ENCODE peak calls at places on chromosome 16, in six cellular contexts. F, C, Q, A, I and X are unnamed samples.

GRCh38 chr16:23482778-23483177 is 27.5 kb downstream of the GGA2 start:
- DNase-seq in F (no peak), C (no peak), Q (no peak), A (no peak), I (no peak), X (no peak)

GRCh38 chr16:71671165-71671564 is 45.2 kb downstream of the MARVELD3 start:
- DNase-seq in F (no peak), C (no peak), Q (no peak), A (no peak), I (no peak), X (no peak)

GRCh38 chr16:67406628-67407027 is 9.6 kb downstream of the ZDHHC1 start:
- DNase-seq in F (peak; percentile 95), C (no peak), Q (peak; percentile 75), A (peak; percentile 75), I (no peak), X (no peak)

GRCh38 chr16:11224894-11225676 is 30.9 kb downstream of the SOCS1 start:
- DNase-seq in F (no peak), C (no peak), Q (peak; percentile 32), A (no peak), I (peak; percentile 79), X (no peak)

GRCh38 chr16:47750371-47750770 is 289.2 kb downstream of the PHKB start:
- DNase-seq in F (no peak), C (no peak), Q (no peak), A (no peak), I (no peak), X (no peak)

GRCh38 chr16:1890024-1890700 is 18.2 kb upstream of the MEIOB start:
- DNase-seq in F (no peak), C (no peak), Q (no peak), A (no peak), I (no peak), X (no peak)

GRCh38 chr16:88430524-88431446 is 22.3 kb upstream of the ZFPM1 start:
- DNase-seq in F (peak; percentile 47), C (no peak), Q (no peak), A (peak; percentile 28), I (no peak), X (peak; percentile 41)

GRCh38 chr16:23323224-23324030 is 21.3 kb downstream of the SCNN1B start:
- DNase-seq in F (no peak), C (no peak), Q (peak; percentile 32), A (no peak), I (peak; percentile 70), X (no peak)

GRCh38 chr16:81697886-81698635 is 81.0 kb upstream of the PLCG2 start:
- DNase-seq in F (no peak), C (no peak), Q (no peak), A (peak; percentile 97), I (no peak), X (no peak)

GRCh38 chr16:81700071-81700779 is 78.9 kb upstream of the PLCG2 start:
- DNase-seq in F (no peak), C (no peak), Q (no peak), A (no peak), I (no peak), X (no peak)

GRCh38 chr16:81701296-81701970 is 77.7 kb upstream of the PLCG2 start:
- DNase-seq in F (no peak), C (no peak), Q (no peak), A (no peak), I (no peak), X (no peak)

GRCh38 chr16:81700780-81701165 is 78.3 kb upstream of the PLCG2 start:
- DNase-seq in F (no peak), C (no peak), Q (no peak), A (no peak), I (no peak), X (no peak)

DNA sequence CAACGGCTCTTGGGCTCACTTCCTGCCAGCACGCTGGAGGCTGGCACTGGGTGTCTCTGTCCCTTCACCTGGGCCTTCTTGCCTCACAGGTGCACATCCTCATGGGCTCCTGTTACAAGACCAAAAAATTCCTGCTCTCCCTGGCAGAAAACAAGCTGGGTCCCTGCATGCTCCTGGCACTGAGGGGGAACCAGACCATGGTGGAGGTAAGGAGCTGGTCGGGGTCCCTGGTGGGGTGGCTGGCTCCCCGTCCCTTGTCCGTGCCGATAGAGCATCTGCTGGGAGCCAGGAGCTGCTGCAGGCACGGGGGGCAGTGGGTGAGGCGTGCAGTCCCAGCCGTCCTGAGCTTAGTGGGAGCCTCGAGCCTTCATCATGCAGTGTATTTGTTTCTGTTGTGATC is 79.5 kb upstream of the PLCG2 start:
- DNase-seq in F (no peak), C (no peak), Q (no peak), A (no peak), I (no peak), X (no peak)
- H3K9ac ChIP-seq in F (no peak overlapping the region), C (no peak overlapping the region), Q (no peak overlapping the region), A (no peak overlapping the region), I (no peak overlapping the region), X (no peak overlapping the region)

GRCh38 chr16:84040823-84041391 is 1.7 kb downstream of the SLC38A8 start:
- DNase-seq in F (peak; percentile 80), C (no peak), Q (peak; percentile 47), A (no peak), I (no peak), X (no peak)
- TF ChIP-seq EZH2 in F (peak; percentile 76), C (no peak), Q (no peak), A (no peak), I (no peak), X (peak; percentile 52)

GRCh38 chr16:66212426-66212825 is 154.1 kb upstream of the CDH5 start:
- DNase-seq in F (no peak), C (no peak), Q (no peak), A (no peak), I (no peak), X (no peak)

GRCh38 chr16:66207864-66208226 is 158.6 kb upstream of the CDH5 start:
- DNase-seq in F (no peak), C (no peak), Q (no peak), A (no peak), I (no peak), X (no peak)

GRCh38 chr16:66207139-66207863 is 159.2 kb upstream of the CDH5 start:
- DNase-seq in F (peak; percentile 37), C (no peak), Q (no peak), A (no peak), I (no peak), X (no peak)

DNA sequence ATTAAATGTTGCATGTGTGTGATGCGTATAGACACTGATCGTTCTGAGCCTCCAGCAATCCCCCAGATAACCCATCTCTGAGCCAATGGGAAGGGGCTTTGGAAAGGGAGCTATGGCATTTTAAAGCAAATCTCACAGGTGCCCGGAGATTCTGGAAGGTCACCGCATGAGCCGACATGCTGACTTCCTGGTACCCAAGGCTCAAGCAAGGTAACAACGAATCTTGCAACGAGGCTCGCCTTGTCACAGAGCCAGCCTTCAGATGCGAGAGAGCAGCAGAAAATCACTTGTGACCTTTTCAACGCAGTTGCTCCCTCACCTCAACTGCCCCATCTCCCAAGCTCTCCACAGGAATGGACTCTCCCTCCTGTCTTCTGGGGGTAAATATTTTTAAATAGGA is 154.8 kb upstream of the CDH5 start:
- DNase-seq in F (no peak), C (no peak), Q (no peak), A (no peak), I (no peak), X (no peak)
- H3K9ac ChIP-seq in F (no peak overlapping the region), C (no peak overlapping the region), Q (no peak overlapping the region), A (no peak overlapping the region), I (no peak overlapping the region), X (no peak overlapping the region)

DNA sequence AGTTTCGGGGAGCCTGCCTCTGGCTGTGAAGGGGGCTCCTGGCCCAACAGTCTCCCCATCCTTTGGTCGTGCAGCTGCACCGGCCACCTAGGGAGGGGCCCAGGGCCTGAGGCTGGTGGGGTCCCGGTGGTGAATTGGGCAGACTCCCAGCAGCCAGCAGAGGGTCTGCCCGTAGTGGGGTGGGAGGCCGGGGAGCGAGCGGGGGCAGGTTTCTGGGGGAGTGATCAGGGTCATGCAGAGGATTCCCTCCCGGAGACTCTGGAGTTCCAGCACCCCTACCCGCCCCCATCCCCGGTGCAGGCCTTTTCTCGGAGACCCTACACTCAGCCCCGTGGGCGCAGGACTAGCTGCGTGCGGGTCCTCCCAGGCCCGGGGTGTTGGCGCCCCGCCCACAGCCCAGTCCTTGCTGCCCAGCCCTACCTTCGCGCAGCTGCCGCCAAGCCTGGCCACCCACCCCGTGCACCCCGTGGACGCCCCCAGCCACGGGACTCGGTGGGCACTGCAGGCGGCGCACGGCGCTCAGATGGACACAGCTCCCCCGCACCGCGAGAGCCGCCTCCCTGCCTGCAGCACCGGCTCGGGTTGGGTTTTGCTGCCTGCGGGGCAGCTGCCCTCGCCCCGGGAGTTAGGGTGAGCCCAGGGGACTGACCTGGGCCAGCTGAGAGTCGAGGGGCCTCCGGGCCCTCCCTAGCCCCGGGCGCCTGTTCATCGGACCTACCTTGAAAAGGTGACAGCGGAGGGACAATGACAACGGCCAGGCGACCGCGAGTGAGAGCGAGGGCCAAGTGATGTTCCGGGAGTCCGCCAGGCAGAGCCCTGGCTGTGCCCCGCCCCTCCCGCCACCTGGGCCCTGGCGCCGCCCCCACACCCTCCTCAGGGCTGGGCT is at the start of gene GNG13:
- DNase-seq in F (peak; percentile 38), C (no peak), Q (no peak), A (no peak), I (no peak), X (peak; percentile 46)
- TF ChIP-seq EZH2 in F (peak; percentile 85), C (no peak), Q (peak; percentile 36), A (peak; percentile 57), I (no peak), X (no peak)

GRCh38 chr16:65235339-65236177 is 113.7 kb upstream of the CDH11 start:
- DNase-seq in F (no peak), C (no peak), Q (no peak), A (no peak), I (no peak), X (no peak)
- H3K9ac ChIP-seq in F (no peak overlapping the region), C (no peak overlapping the region), Q (no peak overlapping the region), A (no peak overlapping the region), I (no peak overlapping the region), X (no peak overlapping the region)

DNA sequence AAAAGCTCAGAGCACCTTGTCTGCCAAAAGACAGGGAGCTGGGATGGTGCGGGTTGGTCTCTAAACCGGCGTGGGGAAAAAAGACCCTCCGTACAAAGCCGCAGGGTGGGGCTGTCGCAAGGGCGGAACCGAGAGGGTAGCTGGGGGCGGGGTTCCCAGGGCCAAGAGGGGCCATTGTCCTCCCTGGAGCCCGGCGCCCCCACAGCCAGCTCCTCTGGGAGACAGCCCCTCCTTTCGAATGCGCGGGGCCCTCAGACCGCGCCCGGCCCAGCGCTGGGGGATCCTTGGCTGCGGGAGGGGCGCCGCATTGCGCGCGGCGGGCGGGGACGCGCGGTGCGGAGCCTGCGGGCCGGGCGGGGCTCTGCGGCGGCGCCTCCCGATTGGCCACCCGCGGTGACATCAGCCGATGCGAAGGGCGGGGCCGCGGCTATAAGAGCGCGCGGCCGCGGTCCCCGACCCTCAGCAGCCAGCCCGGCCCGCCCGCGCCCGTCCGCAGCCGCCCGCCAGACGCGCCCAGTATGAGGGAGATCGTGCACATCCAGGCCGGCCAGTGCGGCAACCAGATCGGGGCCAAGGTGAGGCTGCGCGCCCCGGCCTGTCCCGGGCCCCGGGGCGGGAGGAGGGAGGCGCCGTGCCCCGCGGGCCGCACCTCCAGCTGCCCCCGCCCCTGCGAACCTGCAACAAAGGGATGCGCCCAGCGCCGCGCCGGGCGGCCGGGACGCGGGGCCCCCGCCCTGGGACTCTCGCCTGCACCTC is at the start of gene TUBB3:
- DNase-seq in F (peak; percentile 94), C (peak; percentile 56), Q (peak; percentile 72), A (peak; percentile 83), I (peak; percentile 45), X (peak; percentile 90)
- TF ChIP-seq EZH2 in F (no peak), C (no peak), Q (no peak), A (no peak), I (no peak), X (no peak)